ENCODE peak calls at places on chromosome 9, in nine cellular contexts. V, I, J, R, E, C, G, T and S are unnamed samples.

GRCh38 chr9:113946496-113947115 is 70.5 kb downstream of the ZNF618 start:
- DNase-seq in V (no peak), I (no peak), J (no peak), R (no peak), E (no peak), C (no peak), G (no peak), T (no peak), S (no peak)

GRCh38 chr9:15468113-15468512 is 42.7 kb downstream of the PSIP1 start:
- DNase-seq in V (no peak), I (no peak), J (no peak), R (no peak), E (no peak), C (no peak), G (no peak), T (no peak), S (no peak)

GRCh38 chr9:68685770-68686169 is 19.3 kb upstream of the PIP5K1B start:
- DNase-seq in V (no peak), I (no peak), J (no peak), R (no peak), E (no peak), C (no peak), G (no peak), T (no peak), S (no peak)

GRCh38 chr9:115923903-115924668 is 229.5 kb upstream of the PAPPA start:
- DNase-seq in V (peak; percentile 88), I (peak; percentile 83), J (peak; percentile 97), R (no peak), E (peak; percentile 59), C (peak; percentile 89), G (no peak), T (no peak), S (no peak)

GRCh38 chr9:109969559-109970237 is 189.7 kb downstream of the PALM2AKAP2 start:
- DNase-seq in V (no peak), I (no peak), J (no peak), R (no peak), E (no peak), C (no peak), G (no peak), T (no peak), S (no peak)

GRCh38 chr9:69605406-69605805 is 66.8 kb downstream of the APBA1 start:
- DNase-seq in V (no peak), I (no peak), J (peak; percentile 53), R (no peak), E (peak; percentile 28), C (no peak), G (no peak), T (no peak), S (no peak)

GRCh38 chr9:131969469-131969989 is 110.1 kb downstream of the MED27 start:
- DNase-seq in V (no peak), I (no peak), J (no peak), R (no peak), E (no peak), C (no peak), G (no peak), T (no peak), S (no peak)

GRCh38 chr9:132597073-132597775 is 14.8 kb downstream of the BARHL1 start:
- DNase-seq in V (no peak), I (no peak), J (no peak), R (no peak), E (no peak), C (peak; percentile 44), G (no peak), T (no peak), S (no peak)

GRCh38 chr9:134851015-134851414 is 29.6 kb upstream of the FCN2 start:
- DNase-seq in V (no peak), I (no peak), J (no peak), R (no peak), E (no peak), C (no peak), G (no peak), T (no peak), S (no peak)

GRCh38 chr9:28093141-28093540 is 519.9 kb upstream of the C9orf72 start:
- DNase-seq in V (no peak), I (no peak), J (no peak), R (no peak), E (no peak), C (no peak), G (no peak), T (no peak), S (no peak)

GRCh38 chr9:135275163-135275925 is 187.9 kb downstream of the OLFM1 start:
- DNase-seq in V (no peak), I (no peak), J (no peak), R (no peak), E (no peak), C (no peak), G (no peak), T (no peak), S (no peak)

GRCh38 chr9:13575558-13575957 is 296.1 kb upstream of the MPDZ start:
- DNase-seq in V (peak; percentile 89), I (peak; percentile 21), J (peak; percentile 5), R (no peak), E (no peak), C (peak; percentile 53), G (no peak), T (no peak), S (no peak)

GRCh38 chr9:114372971-114373591 is 14.7 kb downstream of the AKNA start:
- DNase-seq in V (no peak), I (no peak), J (no peak), R (no peak), E (no peak), C (no peak), G (no peak), T (no peak), S (no peak)

GRCh38 chr9:95176755-95177319 is 140.7 kb downstream of the FANCC start:
- DNase-seq in V (no peak), I (no peak), J (no peak), R (no peak), E (no peak), C (no peak), G (no peak), T (no peak), S (no peak)

GRCh38 chr9:100554935-100555401 is 22.9 kb upstream of the CAVIN4 start:
- DNase-seq in V (peak; percentile 45), I (peak; percentile 67), J (peak; percentile 17), R (no peak), E (peak; percentile 49), C (peak; percentile 59), G (no peak), T (no peak), S (no peak)

GRCh38 chr9:120289990-120290925 is 289.7 kb downstream of the CDK5RAP2 start:
- DNase-seq in V (peak; percentile 31), I (peak; percentile 35), J (peak; percentile 2), R (no peak), E (no peak), C (no peak), G (no peak), T (no peak), S (no peak)

GRCh38 chr9:134139081-134139480 is 3.2 kb downstream of the WDR5 start:
- DNase-seq in V (peak; percentile 58), I (peak; percentile 19), J (peak; percentile 79), R (no peak), E (peak; percentile 54), C (peak; percentile 38), G (no peak), T (no peak), S (no peak)

GRCh38 chr9:91033802-91034201 is 232.2 kb downstream of the SYK start:
- DNase-seq in V (no peak), I (no peak), J (no peak), R (no peak), E (no peak), C (no peak), G (no peak), T (peak; percentile 22), S (no peak)
- TF ChIP-seq CTCF in V (peak; percentile 37), I (peak; percentile 30), J (peak; percentile 13), R (peak; percentile 32), E (peak; percentile 38), C (peak; percentile 38), G (no peak), T (peak; percentile 18), S (peak; percentile 40)

DNA sequence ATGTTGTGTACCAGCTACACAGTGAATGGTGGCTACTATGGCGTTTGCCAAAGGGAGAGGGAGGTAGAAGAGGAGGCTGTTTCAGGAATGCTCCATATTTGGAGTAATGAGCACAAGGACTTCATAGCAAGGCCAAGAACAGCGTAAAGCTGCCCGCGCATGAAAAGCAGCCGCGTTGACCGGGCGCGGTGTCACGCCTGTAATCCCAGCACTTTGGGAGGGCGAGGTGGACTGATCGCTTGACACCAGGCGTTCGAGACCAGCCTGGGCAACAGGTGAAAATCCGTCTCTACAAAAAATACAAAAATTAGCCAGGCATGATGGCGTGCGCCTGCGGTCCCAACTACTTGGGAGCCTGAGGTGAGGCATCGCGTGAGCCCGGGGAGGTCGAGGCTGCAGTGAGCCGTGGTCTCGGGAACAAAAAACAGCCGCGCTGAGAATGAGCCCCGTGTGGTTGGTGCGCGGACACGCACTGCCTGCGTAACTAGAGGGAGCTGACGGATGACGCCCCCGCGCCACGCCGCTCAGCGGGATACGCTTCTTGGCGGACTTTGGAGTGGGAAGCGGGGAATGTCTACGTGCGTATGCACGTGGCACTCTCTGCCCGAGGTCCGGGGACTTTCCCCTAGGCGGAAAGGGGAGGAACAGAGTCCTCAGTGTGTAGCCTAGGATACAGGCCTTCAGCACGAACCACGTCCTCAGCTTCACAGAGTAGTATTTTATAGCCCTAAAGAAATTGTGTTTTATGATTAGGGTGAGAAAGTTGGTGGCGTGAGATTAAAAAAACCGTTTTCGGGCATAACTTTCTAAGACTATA is at the start of gene RMRP:
- DNase-seq in V (peak; percentile 100), I (peak; percentile 99), J (peak; percentile 100), R (peak; percentile 91), E (peak; percentile 100), C (peak; percentile 100), G (peak; percentile 98), T (peak; percentile 97), S (peak; percentile 89)
- TF ChIP-seq CTCF in V (peak; percentile 40), I (no peak), J (peak; percentile 11), R (no peak), E (peak; percentile 26), C (no peak), G (no peak), T (peak; percentile 49), S (no peak)

DNA sequence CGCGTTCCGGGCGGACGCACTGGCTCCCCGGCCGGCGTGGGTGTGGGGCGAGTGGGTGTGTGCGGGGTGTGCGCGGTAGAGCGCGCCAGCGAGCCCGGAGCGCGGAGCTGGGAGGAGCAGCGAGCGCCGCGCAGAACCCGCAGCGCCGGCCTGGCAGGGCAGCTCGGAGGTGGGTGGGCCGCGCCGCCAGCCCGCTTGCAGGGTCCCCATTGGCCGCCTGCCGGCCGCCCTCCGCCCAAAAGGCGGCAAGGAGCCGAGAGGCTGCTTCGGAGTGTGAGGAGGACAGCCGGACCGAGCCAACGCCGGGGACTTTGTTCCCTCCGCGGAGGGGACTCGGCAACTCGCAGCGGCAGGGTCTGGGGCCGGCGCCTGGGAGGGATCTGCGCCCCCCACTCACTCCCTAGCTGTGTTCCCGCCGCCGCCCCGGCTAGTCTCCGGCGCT is at the start of gene DAPK1:
- DNase-seq in V (peak; percentile 37), I (peak; percentile 37), J (peak; percentile 37), R (peak; percentile 88), E (no peak), C (peak; percentile 32), G (peak; percentile 19), T (peak; percentile 52), S (no peak)
- TF ChIP-seq CTCF in V (no peak), I (no peak), J (no peak), R (peak; percentile 33), E (no peak), C (peak; percentile 2), G (no peak), T (peak; percentile 28), S (peak; percentile 36)

DNA sequence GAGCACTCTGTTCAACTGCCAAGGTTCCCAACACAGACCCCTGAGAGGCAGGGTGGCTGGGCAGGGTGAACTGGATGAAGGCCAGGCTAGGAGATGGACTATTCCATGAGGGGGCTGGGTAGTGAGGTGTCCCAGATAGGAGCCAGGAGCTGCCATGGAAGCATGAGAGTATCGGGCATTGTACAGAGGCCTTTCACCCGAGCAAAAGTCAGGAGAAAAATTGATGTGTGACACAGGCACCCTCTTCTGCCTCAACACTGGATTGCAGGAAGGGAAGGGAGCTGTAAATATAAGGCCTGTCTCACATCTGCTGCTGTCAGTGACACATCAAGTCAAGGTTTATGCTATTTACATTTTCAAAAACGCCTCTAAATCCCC is 74.6 kb downstream of the UBAP1 start:
- DNase-seq in V (peak; percentile 78), I (no peak), J (peak; percentile 85), R (no peak), E (peak; percentile 64), C (peak; percentile 49), G (no peak), T (peak; percentile 37), S (no peak)
- TF ChIP-seq CTCF in V (peak; percentile 64), I (no peak), J (peak; percentile 26), R (no peak), E (peak; percentile 72), C (peak; percentile 41), G (no peak), T (no peak), S (no peak)